ENCODE peak calls at places on chromosomes 11 and 22, in eight cellular contexts. N is activated gamma-delta T cell treated with anti-CD3 and anti-CD28 coated beads, Interleukin-2, amount 50 U/mL, for 16 hours; Q is Ammon's horn; S is glutamatergic neuron; Z is NCI-H774; O is T-helper 2 cell; M is pons; P is mucosa of descending colon. U is an unnamed sample.

GRCh38 chr11:85663781-85664560 is 958 bp downstream of the CREBZF start:
- DNase-seq in S (peak; percentile 86), P (peak; percentile 89), N (peak; percentile 83), Q (peak; percentile 85), M (peak; percentile 74), O (peak; percentile 85), Z (peak; percentile 57), U (peak; percentile 34)

GRCh38 chr22:19808873-19809478 is 45.7 kb downstream of the GNB1L start:
- DNase-seq in Q (no peak), Z (no peak), O (no peak), S (no peak), N (no peak), M (no peak), P (no peak), U (no peak)

GRCh38 chr22:38751422-38752346 is 4.1 kb downstream of the SUN2 start:
- DNase-seq in N (peak; percentile 70), M (peak; percentile 34), O (peak; percentile 88), P (peak; percentile 68), Z (no peak), Q (peak; percentile 73), S (no peak), U (no peak)

GRCh38 chr11:27331984-27332383 is 31.0 kb downstream of the CCDC34 start:
- DNase-seq in Q (no peak), M (no peak), O (no peak), S (no peak), Z (no peak), P (no peak), N (no peak), U (peak; percentile 67)

GRCh38 chr22:45197606-45198462 is 34.1 kb downstream of the NUP50 start:
- DNase-seq in Z (no peak), O (no peak), P (no peak), S (no peak), Q (no peak), M (no peak), N (no peak), U (no peak)

GRCh38 chr11:34151916-34152845 is 46.8 kb downstream of the NAT10 start:
- DNase-seq in P (no peak), Z (no peak), N (no peak), Q (no peak), M (no peak), O (no peak), S (no peak), U (no peak)

GRCh38 chr11:206516-207212 is 535 bp downstream of the BET1L start:
- DNase-seq in N (no peak), S (no peak), Q (no peak), Z (no peak), P (peak; percentile 56), O (no peak), M (no peak), U (no peak)

GRCh38 chr11:114121138-114121537 is 61.6 kb downstream of the ZBTB16 start:
- DNase-seq in Q (no peak), Z (no peak), N (no peak), P (no peak), S (no peak), M (no peak), O (no peak), U (no peak)

GRCh38 chr11:6681949-6682348 is 1.2 kb downstream of the MRPL17 start:
- DNase-seq in N (no peak), O (no peak), Z (no peak), Q (no peak), M (no peak), S (no peak), P (peak; percentile 8), U (peak; percentile 15)

GRCh38 chr11:73787051-73787642 is 527 bp upstream of the MRPL48 start:
- DNase-seq in P (peak; percentile 40), Z (no peak), N (no peak), O (no peak), Q (no peak), S (no peak), M (no peak), U (no peak)

GRCh38 chr11:128240546-128240945 is 346.8 kb downstream of the ETS1 start:
- DNase-seq in S (no peak), N (no peak), Z (no peak), P (no peak), O (no peak), M (no peak), Q (no peak), U (no peak)

GRCh38 chr11:102256251-102256650 is 61.0 kb upstream of the BIRC3 start:
- DNase-seq in Q (no peak), Z (no peak), N (no peak), O (no peak), S (no peak), P (no peak), M (no peak), U (peak; percentile 93)

GRCh38 chr22:36946436-36947158 is 33.2 kb downstream of the CSF2RB start:
- DNase-seq in S (no peak), Z (no peak), P (no peak), M (no peak), N (no peak), Q (no peak), O (no peak), U (no peak)

GRCh38 chr11:121237686-121238658 is 54.6 kb upstream of the SC5D start:
- DNase-seq in Q (no peak), Z (peak; percentile 22), S (no peak), O (no peak), N (no peak), M (no peak), P (no peak), U (peak; percentile 20)

GRCh38 chr11:119120639-119121007 is 757 bp upstream of the HINFP start:
- DNase-seq in N (no peak), Q (no peak), O (no peak), S (no peak), Z (no peak), M (peak; percentile 60), P (no peak), U (no peak)

GRCh38 chr11:116852261-116853125 is 15.1 kb upstream of the APOA1 start:
- DNase-seq in S (no peak), P (peak; percentile 70), O (no peak), N (no peak), Z (no peak), M (no peak), Q (no peak), U (no peak)

GRCh38 chr11:78474451-78474850 is 56.8 kb upstream of the GAB2 start:
- DNase-seq in S (no peak), N (no peak), M (no peak), Z (no peak), P (no peak), Q (no peak), O (no peak), U (no peak)

GRCh38 chr11:69385832-69386415 is 92.0 kb downstream of the MYEOV start:
- DNase-seq in S (no peak), Z (no peak), M (no peak), P (no peak), Q (no peak), N (no peak), O (no peak), U (no peak)

GRCh38 chr11:62805991-62806441 is 776 bp upstream of the NXF1 start:
- DNase-seq in Q (no peak), M (no peak), S (no peak), Z (no peak), N (no peak), P (no peak), O (no peak), U (no peak)

GRCh38 chr22:19622061-19622441 is 92.3 kb upstream of the SEPTIN5 start:
- DNase-seq in S (no peak), N (no peak), Z (no peak), Q (no peak), M (no peak), O (no peak), P (no peak), U (no peak)

GRCh38 chr11:1165256-1166041 is 7.7 kb downstream of the MUC5AC start:
- DNase-seq in S (no peak), P (no peak), M (no peak), Z (no peak), Q (no peak), O (no peak), N (no peak), U (no peak)

GRCh38 chr11:28393348-28393747 is 285.2 kb downstream of the METTL15 start:
- DNase-seq in M (no peak), Q (no peak), Z (no peak), O (no peak), N (no peak), S (no peak), P (no peak), U (no peak)

GRCh38 chr22:30908051-30908461 is 60.5 kb downstream of the MORC2 start:
- DNase-seq in N (no peak), M (no peak), Q (no peak), P (no peak), Z (no peak), S (no peak), O (no peak), U (no peak)